ENCODE peak calls at places on chromosomes 1 and 21, in six cellular contexts. S is stimulated activated CD4-positive, alpha-beta T cell treated with anti-CD3 and anti-CD28 coated beads, Interleukin-4, amount 100 ng/mL, for 48 hours; I is RWPE1; R is choroid plexus epithelial cell; P is activated CD8-positive, alpha-beta memory T cell treated with anti-CD3 and anti-CD28 coated beads for 4 hours; Q is AG08396. E is an unnamed sample.

GRCh38 chr1:42081475-42081874 is 71.7 kb upstream of the GUCA2B start:
- DNase-seq in S (no peak), I (no peak), R (no peak), P (no peak), Q (no peak), E (no peak)

GRCh38 chr1:169809370-169810095 is 14.8 kb upstream of the METTL18 start:
- DNase-seq in S (no peak), I (peak; percentile 26), R (peak; percentile 69), P (no peak), Q (peak; percentile 17), E (peak; percentile 49)

GRCh38 chr1:92299477-92300125 is 742 bp downstream of the RPAP2 start:
- DNase-seq in S (no peak), I (no peak), R (peak; percentile 17), P (no peak), Q (no peak), E (peak; percentile 42)

GRCh38 chr1:110003747-110004428 is 19.3 kb downstream of the AHCYL1 start:
- DNase-seq in S (peak; percentile 38), I (peak; percentile 94), R (peak; percentile 99), P (no peak), Q (peak; percentile 86), E (peak; percentile 49)

GRCh38 chr1:154871374-154871773 is 1.3 kb upstream of the KCNN3 start:
- DNase-seq in S (no peak), I (no peak), R (no peak), P (no peak), Q (no peak), E (no peak)

GRCh38 chr1:174051956-174052355 is 29.8 kb upstream of the RC3H1 start:
- DNase-seq in S (no peak), I (no peak), R (no peak), P (no peak), Q (peak; percentile 14), E (no peak)

GRCh38 chr1:66402194-66402593 is 131.8 kb upstream of the SGIP1 start:
- DNase-seq in S (no peak), I (no peak), R (peak; percentile 62), P (no peak), Q (no peak), E (no peak)

GRCh38 chr1:180800945-180801344 is 111.8 kb upstream of the KIAA1614 start:
- DNase-seq in S (no peak), I (no peak), R (no peak), P (no peak), Q (no peak), E (no peak)

GRCh38 chr1:198671136-198671535 is 32.3 kb downstream of the PTPRC start:
- DNase-seq in S (no peak), I (no peak), R (no peak), P (no peak), Q (no peak), E (no peak)

GRCh38 chr1:226628624-226629155 is 80.1 kb downstream of the STUM start:
- DNase-seq in S (no peak), I (no peak), R (no peak), P (no peak), Q (no peak), E (no peak)

GRCh38 chr21:17903929-17904639 is 84.9 kb upstream of the C21orf91 start:
- DNase-seq in S (no peak), I (no peak), R (no peak), P (no peak), Q (no peak), E (no peak)

GRCh38 chr1:91891969-91892368 is 6.0 kb upstream of the TGFBR3 start:
- DNase-seq in S (no peak), I (no peak), R (peak; percentile 39), P (no peak), Q (no peak), E (no peak)

GRCh38 chr21:36260030-36260787 is 59.8 kb upstream of the MORC3 start:
- DNase-seq in S (peak; percentile 14), I (peak; percentile 73), R (peak; percentile 85), P (peak; percentile 19), Q (peak; percentile 70), E (peak; percentile 79)

GRCh38 chr1:160522622-160523345 is at the start of gene SLAMF6:
- DNase-seq in S (peak; percentile 38), I (no peak), R (no peak), P (peak; percentile 7), Q (no peak), E (no peak)

GRCh38 chr1:31394628-31395193 is 18.3 kb upstream of the SERINC2 start:
- DNase-seq in S (peak; percentile 81), I (peak; percentile 77), R (peak; percentile 74), P (peak; percentile 47), Q (peak; percentile 85), E (peak; percentile 79)

GRCh38 chr1:246959944-246960693 is 28.4 kb upstream of the AHCTF1 start:
- DNase-seq in S (no peak), I (no peak), R (peak; percentile 56), P (no peak), Q (no peak), E (no peak)

GRCh38 chr1:152461544-152461943 is 47.5 kb upstream of the CRNN start:
- DNase-seq in S (peak; percentile 43), I (peak; percentile 33), R (peak; percentile 73), P (peak; percentile 18), Q (peak; percentile 43), E (peak; percentile 81)

GRCh38 chr1:225866061-225866844 is 15.9 kb downstream of the TMEM63A start:
- DNase-seq in S (peak; percentile 69), I (no peak), R (peak; percentile 69), P (peak; percentile 60), Q (no peak), E (no peak)

GRCh38 chr1:53107570-53108322 is 34.7 kb downstream of the SLC1A7 start:
- DNase-seq in S (no peak), I (no peak), R (peak; percentile 96), P (no peak), Q (peak; percentile 80), E (no peak)

GRCh38 chr1:218967836-218968235 is 205.8 kb upstream of the LYPLAL1 start:
- DNase-seq in S (no peak), I (no peak), R (peak; percentile 73), P (no peak), Q (no peak), E (no peak)

GRCh38 chr1:74767490-74767889 is 34.5 kb downstream of the TYW3 start:
- DNase-seq in S (no peak), I (peak; percentile 1), R (peak; percentile 54), P (no peak), Q (peak; percentile 5), E (peak; percentile 42)

GRCh38 chr1:37433171-37433570 is 41.2 kb upstream of the ZC3H12A start:
- DNase-seq in S (no peak), I (no peak), R (no peak), P (no peak), Q (no peak), E (no peak)

GRCh38 chr1:247079141-247079874 is 697 bp upstream of the ZNF670 start:
- DNase-seq in S (no peak), I (no peak), R (no peak), P (no peak), Q (no peak), E (no peak)

E was measured in RKO.